ENCODE peak calls at places on chromosomes 7 and 10, in six cellular contexts. Q is progenitor cell of endocrine pancreas, X is RWPE1, F is osteocyte, A is tibial artery, Z is cardiac muscle cell. M is an unnamed sample.

GRCh38 chr7:24318326-24318725 is 34.3 kb downstream of the NPY start:
- DNase-seq in Q (no peak), X (peak; percentile 24), F (no peak), A (no peak), Z (no peak), M (no peak)

GRCh38 chr7:47672267-47672920 is 90.5 kb upstream of the TNS3 start:
- DNase-seq in Q (no peak), X (no peak), F (no peak), A (no peak), Z (no peak), M (no peak)

GRCh38 chr7:116218051-116218645 is 7.8 kb downstream of the TES start:
- DNase-seq in Q (no peak), X (peak; percentile 14), F (no peak), A (no peak), Z (peak; percentile 85), M (no peak)

GRCh38 chr7:95921543-95921942 is 149.2 kb downstream of the DYNC1I1 start:
- DNase-seq in Q (no peak), X (peak; percentile 3), F (no peak), A (no peak), Z (no peak), M (no peak)

GRCh38 chr10:28367419-28367818 is 64.6 kb upstream of the MPP7 start:
- DNase-seq in Q (no peak), X (no peak), F (no peak), A (no peak), Z (no peak), M (no peak)

GRCh38 chr10:108443636-108444035 is 1279.1 kb upstream of the SORCS1 start:
- DNase-seq in Q (no peak), X (no peak), F (no peak), A (no peak), Z (no peak), M (no peak)

GRCh38 chr7:48781783-48782182 is 142.6 kb upstream of the CDC14C start:
- DNase-seq in Q (no peak), X (peak; percentile 5), F (no peak), A (no peak), Z (no peak), M (no peak)

GRCh38 chr7:46558482-46559193 is 637.6 kb upstream of the IGFBP3 start:
- DNase-seq in Q (no peak), X (no peak), F (no peak), A (no peak), Z (peak; percentile 48), M (no peak)

GRCh38 chr10:95266674-95267095 is 24.1 kb downstream of the PDLIM1 start:
- DNase-seq in Q (no peak), X (peak; percentile 97), F (no peak), A (no peak), Z (peak; percentile 90), M (no peak)

GRCh38 chr10:76336213-76336963 is 905.0 kb downstream of the LRMDA start:
- DNase-seq in Q (no peak), X (no peak), F (no peak), A (no peak), Z (no peak), M (no peak)

GRCh38 chr7:137351941-137352340 is 8.4 kb upstream of the PTN start:
- DNase-seq in Q (no peak), X (no peak), F (no peak), A (no peak), Z (no peak), M (no peak)

GRCh38 chr10:61136151-61136550 is 192.2 kb upstream of the RHOBTB1 start:
- DNase-seq in Q (no peak), X (peak; percentile 2), F (no peak), A (no peak), Z (peak; percentile 11), M (no peak)

GRCh38 chr7:27210441-27211083 is 10.7 kb upstream of the HOXA13 start:
- DNase-seq in Q (no peak), X (no peak), F (no peak), A (no peak), Z (peak; percentile 52), M (peak; percentile 64)

GRCh38 chr10:56298941-56299340 is 62.1 kb downstream of the ZWINT start:
- DNase-seq in Q (no peak), X (no peak), F (no peak), A (no peak), Z (no peak), M (no peak)

GRCh38 chr10:17883621-17884020 is 68.1 kb upstream of the SLC39A12 start:
- DNase-seq in Q (no peak), X (no peak), F (no peak), A (no peak), Z (no peak), M (no peak)

GRCh38 chr7:135369405-135369804 is 135.8 kb downstream of the STRA8 start:
- DNase-seq in Q (no peak), X (no peak), F (no peak), A (no peak), Z (no peak), M (no peak)

GRCh38 chr10:79386637-79387465 is 39.6 kb downstream of the PPIF start:
- DNase-seq in Q (peak; percentile 6), X (no peak), F (peak; percentile 75), A (peak; percentile 63), Z (no peak), M (peak; percentile 1)

GRCh38 chr7:27759491-27759890 is 19.5 kb downstream of the TAX1BP1 start:
- DNase-seq in Q (no peak), X (no peak), F (no peak), A (no peak), Z (no peak), M (no peak)

GRCh38 chr7:50153141-50153540 is 60.1 kb upstream of the ZPBP start:
- DNase-seq in Q (no peak), X (no peak), F (no peak), A (no peak), Z (no peak), M (no peak)

GRCh38 chr7:151038951-151039849 is 9.1 kb upstream of the ASIC3 start:
- DNase-seq in Q (no peak), X (peak; percentile 69), F (peak; percentile 92), A (peak; percentile 80), Z (peak; percentile 88), M (no peak)

GRCh38 chr10:89685932-89686331 is 15.5 kb upstream of the KIF20B start:
- DNase-seq in Q (no peak), X (no peak), F (no peak), A (no peak), Z (no peak), M (no peak)

GRCh38 chr10:86346169-86346793 is 20.3 kb downstream of the GRID1 start:
- DNase-seq in Q (no peak), X (no peak), F (no peak), A (peak; percentile 24), Z (no peak), M (no peak)

GRCh38 chr10:131748831-131749766 is 151.7 kb upstream of the PPP2R2D start:
- DNase-seq in Q (no peak), X (no peak), F (no peak), A (no peak), Z (no peak), M (no peak)

GRCh38 chr7:47304727-47305719 is 276.9 kb downstream of the TNS3 start:
- DNase-seq in Q (no peak), X (no peak), F (no peak), A (no peak), Z (no peak), M (no peak)

GRCh38 chr10:49162761-49163160 is 25.4 kb downstream of the TMEM273 start:
- DNase-seq in Q (no peak), X (no peak), F (peak; percentile 82), A (no peak), Z (no peak), M (no peak)

GRCh38 chr10:49647985-49648795 is 31.3 kb upstream of the C10orf53 start:
- DNase-seq in Q (no peak), X (no peak), F (peak; percentile 67), A (no peak), Z (no peak), M (no peak)

GRCh38 chr10:124064158-124064603 is 29.2 kb downstream of the CHST15 start:
- DNase-seq in Q (no peak), X (no peak), F (no peak), A (no peak), Z (no peak), M (no peak)

GRCh38 chr10:5615263-5615820 is 51.1 kb downstream of the ASB13 start:
- DNase-seq in Q (no peak), X (no peak), F (no peak), A (no peak), Z (no peak), M (no peak)

GRCh38 chr7:121832347-121832746 is 40.6 kb upstream of the PTPRZ1 start:
- DNase-seq in Q (no peak), X (no peak), F (no peak), A (no peak), Z (no peak), M (no peak)

GRCh38 chr7:105760549-105761447 is 115.6 kb downstream of the ATXN7L1 start:
- DNase-seq in Q (no peak), X (no peak), F (no peak), A (no peak), Z (peak; percentile 35), M (no peak)
- TF ChIP-seq CTCF in Q (no peak), X (peak; percentile 51), F (no peak), A (no peak), Z (no peak), M (peak; percentile 10)

GRCh38 chr10:51783907-51784306 is 84.5 kb upstream of the CSTF2T start:
- DNase-seq in Q (no peak), X (no peak), F (no peak), A (no peak), Z (no peak), M (no peak)

GRCh38 chr10:51788270-51788669 is 88.9 kb upstream of the CSTF2T start:
- DNase-seq in Q (no peak), X (no peak), F (no peak), A (no peak), Z (no peak), M (no peak)

GRCh38 chr10:51789118-51789517 is 89.7 kb upstream of the CSTF2T start:
- DNase-seq in Q (no peak), X (no peak), F (no peak), A (no peak), Z (no peak), M (no peak)

GRCh38 chr10:51786684-51787035 is 87.3 kb upstream of the CSTF2T start:
- DNase-seq in Q (no peak), X (no peak), F (no peak), A (no peak), Z (no peak), M (no peak)

GRCh38 chr10:51786016-51786683 is 86.8 kb upstream of the CSTF2T start:
- DNase-seq in Q (no peak), X (no peak), F (no peak), A (no peak), Z (no peak), M (no peak)
- TF ChIP-seq CTCF in Q (no peak), X (no peak), F (no peak), A (no peak), Z (no peak), M (no peak)

GRCh38 chr7:101154693-101155102 is 422 bp downstream of the AP1S1 start:
- DNase-seq in Q (no peak), X (peak; percentile 30), F (no peak), A (no peak), Z (no peak), M (no peak)
- TF ChIP-seq CTCF in Q (no peak), X (no peak), F (no peak), A (no peak), Z (no peak), M (no peak)

DNA sequence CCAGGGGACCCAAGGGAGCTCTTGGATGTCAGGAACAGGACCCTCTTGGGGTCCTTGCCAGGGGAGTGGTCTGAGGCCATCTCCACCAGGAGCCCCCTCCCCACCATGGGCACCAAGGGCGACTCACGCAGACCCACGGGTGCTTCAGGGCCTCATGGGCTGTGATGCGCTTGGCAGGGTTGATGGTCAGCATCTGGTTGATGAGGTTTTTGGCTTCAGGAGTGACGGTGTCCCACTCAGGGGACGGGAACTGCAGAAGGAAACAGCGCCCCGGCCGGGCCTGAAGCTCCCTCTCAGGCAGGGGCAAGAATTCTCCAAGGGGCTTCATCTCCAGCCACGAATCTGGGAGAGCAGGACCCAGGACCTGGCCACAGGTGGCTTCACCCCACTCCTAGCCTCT is 41.3 kb downstream of the YKT6 start:
- DNase-seq in Q (no peak), X (no peak), F (no peak), A (no peak), Z (no peak), M (no peak)
- TF ChIP-seq CTCF in Q (no peak), X (no peak), F (no peak), A (no peak), Z (no peak), M (no peak)

M was measured in neural crest cell.